ENCODE peak calls at places on chromosomes 6 and 20, in four cellular contexts. One of them, this sample, is unnamed.

GRCh38 chr6:53956068-53956711 is 155.1 kb upstream of the MLIP start:
- DNase-seq in activated CD4-positive, alpha-beta T cell treated with anti-CD3 and anti-CD28 coated beads for 24 hours: no peak
- DNase-seq in amygdala: peak; percentile 72
- DNase-seq in T-helper 17 cell: no peak
- DNase-seq in this sample: no peak

GRCh38 chr6:158684311-158684710 is 34.5 kb downstream of the SYTL3 start:
- DNase-seq in amygdala: no peak
- DNase-seq in activated CD4-positive, alpha-beta T cell treated with anti-CD3 and anti-CD28 coated beads for 24 hours: no peak
- DNase-seq in T-helper 17 cell: no peak
- DNase-seq in this sample: no peak

GRCh38 chr20:15682690-15683089 is 890.6 kb downstream of the KIF16B start:
- DNase-seq in T-helper 17 cell: no peak
- DNase-seq in amygdala: no peak
- DNase-seq in activated CD4-positive, alpha-beta T cell treated with anti-CD3 and anti-CD28 coated beads for 24 hours: no peak
- DNase-seq in this sample: no peak

GRCh38 chr6:56643379-56644089 is 845 bp upstream of the DST start:
- DNase-seq in activated CD4-positive, alpha-beta T cell treated with anti-CD3 and anti-CD28 coated beads for 24 hours: no peak
- DNase-seq in amygdala: no peak
- DNase-seq in T-helper 17 cell: no peak
- DNase-seq in this sample: no peak

GRCh38 chr6:30727920-30728605 is 7.9 kb downstream of the TUBB start:
- DNase-seq in amygdala: no peak
- DNase-seq in activated CD4-positive, alpha-beta T cell treated with anti-CD3 and anti-CD28 coated beads for 24 hours: no peak
- DNase-seq in T-helper 17 cell: no peak
- DNase-seq in this sample: no peak

GRCh38 chr20:36856691-36857635 is 19.0 kb upstream of the TLDC2 start:
- DNase-seq in T-helper 17 cell: no peak
- DNase-seq in activated CD4-positive, alpha-beta T cell treated with anti-CD3 and anti-CD28 coated beads for 24 hours: no peak
- DNase-seq in amygdala: no peak
- DNase-seq in this sample: no peak

GRCh38 chr6:170403451-170403850 is 96.9 kb downstream of the FAM120B start:
- DNase-seq in T-helper 17 cell: no peak
- DNase-seq in amygdala: no peak
- DNase-seq in activated CD4-positive, alpha-beta T cell treated with anti-CD3 and anti-CD28 coated beads for 24 hours: no peak
- DNase-seq in this sample: no peak

GRCh38 chr6:132391391-132392291 is 9.6 kb downstream of the MOXD1 start:
- DNase-seq in amygdala: no peak
- DNase-seq in activated CD4-positive, alpha-beta T cell treated with anti-CD3 and anti-CD28 coated beads for 24 hours: no peak
- DNase-seq in T-helper 17 cell: no peak
- DNase-seq in this sample: no peak

GRCh38 chr6:28537509-28538140 is 11.9 kb downstream of the GPX5 start:
- DNase-seq in T-helper 17 cell: no peak
- DNase-seq in amygdala: no peak
- DNase-seq in activated CD4-positive, alpha-beta T cell treated with anti-CD3 and anti-CD28 coated beads for 24 hours: no peak
- DNase-seq in this sample: no peak

GRCh38 chr6:118469468-118469867 is 78.6 kb upstream of the PLN start:
- DNase-seq in T-helper 17 cell: no peak
- DNase-seq in amygdala: no peak
- DNase-seq in activated CD4-positive, alpha-beta T cell treated with anti-CD3 and anti-CD28 coated beads for 24 hours: no peak
- DNase-seq in this sample: no peak

GRCh38 chr6:29750709-29751108 is 27.5 kb downstream of the HLA-F start:
- DNase-seq in T-helper 17 cell: no peak
- DNase-seq in amygdala: no peak
- DNase-seq in activated CD4-positive, alpha-beta T cell treated with anti-CD3 and anti-CD28 coated beads for 24 hours: no peak
- DNase-seq in this sample: no peak

GRCh38 chr6:111105578-111105977 is 18.3 kb downstream of the SLC16A10 start:
- DNase-seq in activated CD4-positive, alpha-beta T cell treated with anti-CD3 and anti-CD28 coated beads for 24 hours: peak; percentile 10
- DNase-seq in T-helper 17 cell: no peak
- DNase-seq in amygdala: no peak
- DNase-seq in this sample: peak; percentile 91

GRCh38 chr20:44448753-44449546 is 26.7 kb upstream of the TTPAL start:
- DNase-seq in activated CD4-positive, alpha-beta T cell treated with anti-CD3 and anti-CD28 coated beads for 24 hours: no peak
- DNase-seq in amygdala: no peak
- DNase-seq in T-helper 17 cell: no peak
- DNase-seq in this sample: no peak

This sample was measured in upper lobe of left lung.